ENCODE peak calls at places on chromosome 20, in nine cellular contexts. J is B cell, X is mesothelial cell of epicardium, S is upper lobe of right lung, H is foreskin keratinocyte, Y is AG09319, G is fibroblast of lung, T is BJ, R is endothelial cell. O is an unnamed sample.

GRCh38 chr20:48831702-48832422 is 4.1 kb upstream of the PREX1 start:
- DNase-seq in G (peak; percentile 40), T (no peak), J (no peak), X (no peak), H (peak; percentile 18), Y (peak; percentile 10), S (no peak), R (no peak), O (no peak)

GRCh38 chr20:46199198-46199597 is 81.1 kb downstream of the CD40 start:
- DNase-seq in Y (no peak), R (no peak), J (no peak), X (no peak), T (no peak), G (no peak), H (no peak), S (no peak), O (no peak)

GRCh38 chr20:32963176-32963575 is 41.1 kb downstream of the SUN5 start:
- DNase-seq in Y (no peak), J (peak; percentile 27), X (peak; percentile 24), T (no peak), R (no peak), G (no peak), H (no peak), S (no peak), O (peak; percentile 79)

GRCh38 chr20:49668181-49668877 is 45.3 kb downstream of the B4GALT5 start:
- DNase-seq in R (no peak), H (no peak), S (peak; percentile 81), G (no peak), X (no peak), J (peak; percentile 65), Y (no peak), T (no peak), O (no peak)

GRCh38 chr20:54048489-54048888 is 21.9 kb downstream of the BCAS1 start:
- DNase-seq in S (no peak), T (no peak), Y (no peak), G (peak; percentile 20), J (no peak), H (no peak), X (no peak), R (no peak), O (no peak)

GRCh38 chr20:46209930-46210671 is 92.0 kb downstream of the CD40 start:
- DNase-seq in Y (no peak), T (no peak), G (no peak), S (no peak), X (no peak), J (peak; percentile 7), H (no peak), R (no peak), O (no peak)

GRCh38 chr20:49914310-49915117 is 815 bp downstream of the SPATA2 start:
- DNase-seq in H (peak; percentile 37), J (no peak), T (no peak), X (no peak), Y (no peak), R (peak; percentile 21), G (peak; percentile 14), S (peak; percentile 52), O (no peak)

GRCh38 chr20:34023937-34024732 is 30.4 kb downstream of the RALY start:
- DNase-seq in G (no peak), H (no peak), X (no peak), T (no peak), R (no peak), Y (no peak), S (no peak), J (no peak), O (no peak)

GRCh38 chr20:1001981-1002681 is at the start of gene RSPO4:
- DNase-seq in H (no peak), R (peak; percentile 18), J (no peak), T (no peak), X (no peak), G (no peak), Y (no peak), S (peak; percentile 60), O (no peak)

GRCh38 chr20:30506100-30506499 is 751.4 kb upstream of the DEFB115 start:
- DNase-seq in J (no peak), G (no peak), H (no peak), X (no peak), T (no peak), S (no peak), R (no peak), Y (no peak), O (no peak)

GRCh38 chr20:39903806-39904205 is 785.2 kb downstream of the MAFB start:
- DNase-seq in J (no peak), G (no peak), H (no peak), Y (no peak), X (no peak), T (no peak), S (no peak), R (no peak), O (no peak)

GRCh38 chr20:50520222-50520877 is 10.2 kb downstream of the PTPN1 start:
- DNase-seq in J (no peak), H (no peak), S (no peak), G (no peak), R (no peak), X (no peak), Y (no peak), T (no peak), O (no peak)

GRCh38 chr20:48604426-48604825 is 223.4 kb downstream of the PREX1 start:
- DNase-seq in J (no peak), S (peak; percentile 50), X (no peak), G (no peak), T (no peak), H (no peak), R (no peak), Y (no peak), O (peak; percentile 80)

GRCh38 chr20:13455713-13456112 is 183.0 kb downstream of the TASP1 start:
- DNase-seq in J (no peak), X (no peak), R (no peak), S (no peak), G (no peak), Y (no peak), T (no peak), H (peak; percentile 18), O (no peak)

GRCh38 chr20:43893930-43894329 is 20.7 kb upstream of the TOX2 start:
- DNase-seq in G (peak; percentile 38), J (no peak), R (no peak), H (peak; percentile 66), S (no peak), Y (no peak), X (no peak), T (no peak), O (no peak)

GRCh38 chr20:19970256-19970765 is 46.9 kb upstream of the NAA20 start:
- DNase-seq in H (no peak), S (no peak), J (no peak), R (no peak), Y (no peak), T (no peak), G (no peak), X (no peak), O (no peak)

GRCh38 chr20:46063151-46063550 is 26.6 kb downstream of the NCOA5 start:
- DNase-seq in H (no peak), J (no peak), G (no peak), T (no peak), Y (no peak), R (no peak), S (no peak), X (no peak), O (no peak)

GRCh38 chr20:29430531-29430930 is 1826.9 kb upstream of the DEFB115 start:
- DNase-seq in G (no peak), J (no peak), T (no peak), R (no peak), H (no peak), S (no peak), Y (no peak), X (no peak), O (no peak)

GRCh38 chr20:5065489-5066383 is 54.0 kb downstream of the PCNA start:
- DNase-seq in T (peak; percentile 59), H (peak; percentile 97), J (no peak), S (peak; percentile 78), G (peak; percentile 96), Y (peak; percentile 92), X (no peak), R (no peak), O (no peak)
- TF ChIP-seq CTCF in T (no peak), H (no peak), J (no peak), S (no peak), G (no peak), Y (no peak), X (no peak), R (no peak), O (no peak)

DNA sequence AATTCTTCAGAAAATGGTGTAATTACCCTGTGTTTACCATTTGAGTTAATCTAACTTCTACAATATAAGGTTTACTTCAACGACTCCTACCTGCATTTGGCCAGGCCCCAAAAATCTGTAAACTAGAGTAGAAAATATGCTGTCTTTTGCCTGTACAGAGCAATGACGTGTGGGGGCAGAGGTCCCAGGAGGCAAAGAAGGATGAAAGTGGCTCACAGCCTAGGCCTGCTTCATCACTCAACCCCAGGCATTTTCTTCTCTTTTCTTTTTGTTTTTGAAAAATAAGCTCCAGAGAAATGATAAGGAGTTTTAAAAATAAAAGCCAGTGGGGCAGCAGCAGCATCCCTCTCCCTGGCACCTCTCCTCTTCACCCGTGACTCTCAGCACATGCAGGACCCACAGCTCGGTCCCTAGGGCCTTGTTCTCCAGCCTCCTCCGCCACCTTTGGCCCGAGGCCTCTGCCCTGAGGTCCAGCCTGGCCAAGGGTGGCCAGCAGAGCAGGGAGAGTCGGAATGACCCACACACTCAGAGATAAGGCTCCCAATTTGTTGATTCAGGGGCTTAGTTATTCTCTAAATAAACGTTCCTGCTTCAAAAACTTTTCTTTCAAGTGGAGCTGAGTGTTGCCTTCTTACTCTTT is 310.3 kb upstream of the RNF24 start:
- DNase-seq in J (no peak), Y (no peak), T (no peak), X (peak; percentile 14), R (no peak), G (no peak), H (no peak), S (no peak), O (peak; percentile 73)
- TF ChIP-seq CTCF in J (no peak), Y (no peak), T (no peak), X (no peak), R (no peak), G (no peak), H (no peak), S (no peak), O (no peak)

DNA sequence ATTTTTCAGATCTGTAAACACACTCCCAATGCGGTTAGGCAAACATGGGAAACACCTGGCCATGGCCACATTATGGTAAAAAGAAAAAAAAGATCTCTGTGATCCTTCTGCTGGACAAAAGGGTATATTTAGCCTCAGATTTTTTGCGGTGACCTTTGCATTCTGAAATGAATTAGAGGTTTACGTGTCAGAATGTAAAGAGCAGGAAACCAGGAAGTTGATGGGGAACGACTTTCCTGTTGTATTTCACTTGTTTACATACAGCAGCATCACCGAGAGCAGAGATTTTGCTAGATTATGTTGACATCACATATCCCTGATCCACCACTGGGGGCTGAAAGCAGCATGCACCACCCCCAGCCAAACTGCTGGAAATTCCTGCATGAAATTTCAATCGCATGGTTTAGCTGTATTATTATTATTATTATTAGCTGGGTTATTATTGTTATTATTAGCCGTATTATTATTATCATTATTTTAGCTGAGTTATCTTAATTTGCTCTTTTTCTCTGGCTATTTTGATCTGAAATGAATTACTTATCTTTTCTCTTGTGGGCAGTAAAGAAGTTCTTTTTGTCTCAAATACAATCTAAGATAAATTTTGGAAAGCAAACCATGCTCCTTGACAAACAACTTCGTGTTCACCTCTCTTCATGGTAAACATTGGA is 189.4 kb downstream of the ZFP64 start:
- DNase-seq in S (no peak), H (no peak), Y (no peak), X (no peak), T (no peak), J (no peak), G (peak; percentile 23), R (peak; percentile 13), O (no peak)
- TF ChIP-seq CTCF in S (no peak), H (no peak), Y (no peak), X (no peak), T (peak; percentile 20), J (no peak), G (no peak), R (peak; percentile 18), O (peak; percentile 35)

GRCh38 chr20:63177134-63177784 is 38.7 kb downstream of the YTHDF1 start:
- DNase-seq in R (no peak), T (no peak), X (no peak), J (no peak), G (no peak), S (no peak), H (no peak), Y (no peak), O (no peak)
- TF ChIP-seq CTCF in R (peak; percentile 16), T (no peak), X (no peak), J (no peak), G (no peak), S (no peak), H (peak; percentile 28), Y (no peak), O (no peak)